ENCODE peak calls at places on chromosomes 3 and 15, in eight cellular contexts. One of them, this sample, is unnamed.

GRCh38 chr3:174408310-174408709 is 450.8 kb upstream of the NAALADL2 start:
- DNase-seq in cardiac muscle cell: peak
- DNase-seq in IMR-90: peak
- DNase-seq in natural killer cell: no peak
- DNase-seq in psoas muscle: peak
- DNase-seq in mammary epithelial cell: no peak
- DNase-seq in WTC11: no peak
- DNase-seq in mesothelial cell of epicardium: no peak
- DNase-seq in this sample: no peak

GRCh38 chr3:155386817-155387403 is 93.4 kb upstream of the STRIT1 start:
- DNase-seq in cardiac muscle cell: no peak
- DNase-seq in IMR-90: no peak
- DNase-seq in natural killer cell: no peak
- DNase-seq in psoas muscle: no peak
- DNase-seq in mammary epithelial cell: no peak
- DNase-seq in WTC11: no peak
- DNase-seq in mesothelial cell of epicardium: no peak
- DNase-seq in this sample: no peak

GRCh38 chr15:68106656-68107055 is 52.5 kb downstream of the PIAS1 start:
- DNase-seq in cardiac muscle cell: peak
- DNase-seq in IMR-90: peak
- DNase-seq in natural killer cell: no peak
- DNase-seq in psoas muscle: no peak
- DNase-seq in mammary epithelial cell: no peak
- DNase-seq in WTC11: no peak
- DNase-seq in mesothelial cell of epicardium: no peak
- DNase-seq in this sample: no peak

GRCh38 chr3:187900961-187901755 is 155.9 kb upstream of the BCL6 start:
- DNase-seq in cardiac muscle cell: no peak
- DNase-seq in IMR-90: no peak
- DNase-seq in natural killer cell: no peak
- DNase-seq in psoas muscle: no peak
- DNase-seq in mammary epithelial cell: no peak
- DNase-seq in WTC11: no peak
- DNase-seq in mesothelial cell of epicardium: no peak
- DNase-seq in this sample: no peak

GRCh38 chr3:10600159-10601125 is 95.1 kb upstream of the ATP2B2 start:
- DNase-seq in cardiac muscle cell: no peak
- DNase-seq in IMR-90: no peak
- DNase-seq in natural killer cell: no peak
- DNase-seq in psoas muscle: no peak
- DNase-seq in mammary epithelial cell: peak
- DNase-seq in WTC11: no peak
- DNase-seq in mesothelial cell of epicardium: no peak
- DNase-seq in this sample: no peak

GRCh38 chr3:159488657-159489056 is 500.0 kb upstream of the IL12A start:
- DNase-seq in cardiac muscle cell: no peak
- DNase-seq in IMR-90: no peak
- DNase-seq in natural killer cell: no peak
- DNase-seq in psoas muscle: no peak
- DNase-seq in mammary epithelial cell: no peak
- DNase-seq in WTC11: no peak
- DNase-seq in mesothelial cell of epicardium: no peak
- DNase-seq in this sample: no peak

GRCh38 chr15:88637841-88638625 is 783 bp upstream of the ISG20 start:
- DNase-seq in cardiac muscle cell: no peak
- DNase-seq in IMR-90: no peak
- DNase-seq in natural killer cell: no peak
- DNase-seq in psoas muscle: no peak
- DNase-seq in mammary epithelial cell: no peak
- DNase-seq in WTC11: no peak
- DNase-seq in mesothelial cell of epicardium: no peak
- DNase-seq in this sample: no peak

GRCh38 chr3:32110233-32110760 is 3.9 kb downstream of the GPD1L start:
- DNase-seq in cardiac muscle cell: no peak
- DNase-seq in IMR-90: no peak
- DNase-seq in natural killer cell: no peak
- DNase-seq in psoas muscle: no peak
- DNase-seq in mammary epithelial cell: no peak
- DNase-seq in WTC11: no peak
- DNase-seq in mesothelial cell of epicardium: no peak
- DNase-seq in this sample: no peak

GRCh38 chr3:15794842-15795562 is 2.8 kb downstream of the ANKRD28 start:
- DNase-seq in cardiac muscle cell: peak
- DNase-seq in IMR-90: no peak
- DNase-seq in natural killer cell: no peak
- DNase-seq in psoas muscle: no peak
- DNase-seq in mammary epithelial cell: no peak
- DNase-seq in WTC11: no peak
- DNase-seq in mesothelial cell of epicardium: no peak
- DNase-seq in this sample: no peak

GRCh38 chr3:62370112-62371031 is 3.0 kb downstream of the FEZF2 start:
- DNase-seq in cardiac muscle cell: no peak
- DNase-seq in IMR-90: no peak
- DNase-seq in natural killer cell: no peak
- DNase-seq in psoas muscle: no peak
- DNase-seq in mammary epithelial cell: no peak
- DNase-seq in WTC11: peak
- DNase-seq in mesothelial cell of epicardium: no peak
- DNase-seq in this sample: no peak

GRCh38 chr15:46329876-46330275 is 695.0 kb downstream of the SQOR start:
- DNase-seq in cardiac muscle cell: no peak
- DNase-seq in IMR-90: no peak
- DNase-seq in natural killer cell: no peak
- DNase-seq in psoas muscle: no peak
- DNase-seq in mammary epithelial cell: no peak
- DNase-seq in WTC11: no peak
- DNase-seq in mesothelial cell of epicardium: no peak
- DNase-seq in this sample: no peak

GRCh38 chr3:42707620-42708355 is 5.2 kb upstream of the HHATL start:
- DNase-seq in cardiac muscle cell: no peak
- DNase-seq in IMR-90: no peak
- DNase-seq in natural killer cell: no peak
- DNase-seq in psoas muscle: no peak
- DNase-seq in mammary epithelial cell: no peak
- DNase-seq in WTC11: no peak
- DNase-seq in mesothelial cell of epicardium: no peak
- DNase-seq in this sample: no peak

GRCh38 chr15:68298882-68299381 is 21.4 kb downstream of the FEM1B start:
- DNase-seq in cardiac muscle cell: no peak
- DNase-seq in IMR-90: no peak
- DNase-seq in natural killer cell: no peak
- DNase-seq in psoas muscle: no peak
- DNase-seq in mammary epithelial cell: no peak
- DNase-seq in WTC11: no peak
- DNase-seq in mesothelial cell of epicardium: no peak
- DNase-seq in this sample: no peak

GRCh38 chr15:51401872-51402517 is 60.5 kb downstream of the GLDN start:
- DNase-seq in cardiac muscle cell: peak
- DNase-seq in IMR-90: peak
- DNase-seq in natural killer cell: no peak
- DNase-seq in psoas muscle: no peak
- DNase-seq in mammary epithelial cell: no peak
- DNase-seq in WTC11: peak
- DNase-seq in mesothelial cell of epicardium: peak
- DNase-seq in this sample: peak

GRCh38 chr3:61574854-61575253 is 13.5 kb downstream of the PTPRG start:
- DNase-seq in cardiac muscle cell: peak
- DNase-seq in IMR-90: peak
- DNase-seq in natural killer cell: no peak
- DNase-seq in psoas muscle: no peak
- DNase-seq in mammary epithelial cell: peak
- DNase-seq in WTC11: no peak
- DNase-seq in mesothelial cell of epicardium: no peak
- DNase-seq in this sample: no peak

GRCh38 chr15:47885921-47886320 is 168.6 kb downstream of the SEMA6D start:
- DNase-seq in cardiac muscle cell: peak
- DNase-seq in IMR-90: peak
- DNase-seq in natural killer cell: no peak
- DNase-seq in psoas muscle: no peak
- DNase-seq in mammary epithelial cell: peak
- DNase-seq in WTC11: no peak
- DNase-seq in mesothelial cell of epicardium: no peak
- DNase-seq in this sample: no peak

GRCh38 chr3:115523467-115523866 is 99.8 kb upstream of the GAP43 start:
- DNase-seq in cardiac muscle cell: no peak
- DNase-seq in IMR-90: no peak
- DNase-seq in natural killer cell: no peak
- DNase-seq in psoas muscle: no peak
- DNase-seq in mammary epithelial cell: no peak
- DNase-seq in WTC11: no peak
- DNase-seq in mesothelial cell of epicardium: no peak
- DNase-seq in this sample: no peak

GRCh38 chr3:89059201-89059600 is 48.2 kb upstream of the EPHA3 start:
- DNase-seq in cardiac muscle cell: peak
- DNase-seq in IMR-90: no peak
- DNase-seq in natural killer cell: no peak
- DNase-seq in psoas muscle: no peak
- DNase-seq in mammary epithelial cell: peak
- DNase-seq in WTC11: no peak
- DNase-seq in mesothelial cell of epicardium: no peak
- DNase-seq in this sample: no peak

GRCh38 chr3:43503067-43503728 is 118.6 kb downstream of the ANO10 start:
- DNase-seq in cardiac muscle cell: peak
- DNase-seq in IMR-90: peak
- DNase-seq in natural killer cell: no peak
- DNase-seq in psoas muscle: no peak
- DNase-seq in mammary epithelial cell: no peak
- DNase-seq in WTC11: no peak
- DNase-seq in mesothelial cell of epicardium: no peak
- DNase-seq in this sample: no peak

GRCh38 chr15:100249096-100249815 is 92.5 kb downstream of the ADAMTS17 start:
- DNase-seq in cardiac muscle cell: no peak
- DNase-seq in IMR-90: no peak
- DNase-seq in natural killer cell: no peak
- DNase-seq in psoas muscle: no peak
- DNase-seq in mammary epithelial cell: no peak
- DNase-seq in WTC11: no peak
- DNase-seq in mesothelial cell of epicardium: peak
- DNase-seq in this sample: no peak

GRCh38 chr15:40921949-40922607 is 7.1 kb upstream of the DLL4 start:
- DNase-seq in cardiac muscle cell: no peak
- DNase-seq in IMR-90: no peak
- DNase-seq in natural killer cell: no peak
- DNase-seq in psoas muscle: no peak
- DNase-seq in mammary epithelial cell: no peak
- DNase-seq in WTC11: no peak
- DNase-seq in mesothelial cell of epicardium: no peak
- DNase-seq in this sample: no peak

GRCh38 chr3:46848271-46849097 is 14.8 kb downstream of the MYL3 start:
- DNase-seq in cardiac muscle cell: peak
- DNase-seq in IMR-90: peak
- DNase-seq in natural killer cell: peak
- DNase-seq in psoas muscle: peak
- DNase-seq in mammary epithelial cell: no peak
- DNase-seq in WTC11: peak
- DNase-seq in mesothelial cell of epicardium: peak
- DNase-seq in this sample: no peak

DNA sequence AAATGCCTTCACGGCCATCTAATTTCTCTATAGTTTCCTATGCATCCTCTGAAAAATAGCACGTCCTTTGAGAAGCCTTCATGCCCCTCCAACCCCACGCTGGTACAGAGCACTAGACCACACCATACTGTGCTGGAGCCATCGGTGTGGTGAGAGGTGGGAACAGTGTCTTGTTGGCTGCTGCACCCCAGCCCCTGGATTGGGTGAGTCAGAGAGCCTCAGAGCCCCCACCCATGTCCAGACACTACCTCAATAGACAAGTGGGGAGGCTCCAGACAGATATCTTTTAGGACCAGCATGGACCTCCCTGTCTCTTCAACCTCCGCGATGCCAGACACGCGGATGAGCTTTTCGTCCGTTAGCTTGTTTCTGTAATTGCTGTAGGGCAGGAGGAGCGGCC is 12.1 kb upstream of the TGM5 start:
- DNase-seq in cardiac muscle cell: no peak
- DNase-seq in IMR-90: no peak
- DNase-seq in natural killer cell: no peak
- DNase-seq in psoas muscle: no peak
- DNase-seq in mammary epithelial cell: no peak
- DNase-seq in WTC11: no peak
- DNase-seq in mesothelial cell of epicardium: no peak
- DNase-seq in this sample: no peak
- TF ChIP-seq CTCF in cardiac muscle cell: no peak
- TF ChIP-seq CTCF in IMR-90: no peak
- TF ChIP-seq CTCF in natural killer cell: no peak
- TF ChIP-seq CTCF in psoas muscle: no peak
- TF ChIP-seq CTCF in mammary epithelial cell: no peak
- TF ChIP-seq CTCF in WTC11: no peak
- TF ChIP-seq CTCF in mesothelial cell of epicardium: no peak
- TF ChIP-seq CTCF in this sample: no peak

GRCh38 chr3:77079988-77080585 is 40.2 kb downstream of the ROBO2 start:
- DNase-seq in cardiac muscle cell: no peak
- DNase-seq in IMR-90: no peak
- DNase-seq in natural killer cell: no peak
- DNase-seq in psoas muscle: no peak
- DNase-seq in mammary epithelial cell: no peak
- DNase-seq in WTC11: no peak
- DNase-seq in mesothelial cell of epicardium: no peak
- DNase-seq in this sample: no peak
- TF ChIP-seq CTCF in cardiac muscle cell: no peak
- TF ChIP-seq CTCF in IMR-90: no peak
- TF ChIP-seq CTCF in natural killer cell: no peak
- TF ChIP-seq CTCF in psoas muscle: no peak
- TF ChIP-seq CTCF in mammary epithelial cell: no peak
- TF ChIP-seq CTCF in WTC11: no peak
- TF ChIP-seq CTCF in mesothelial cell of epicardium: no peak
- TF ChIP-seq CTCF in this sample: no peak

GRCh38 chr3:156743859-156744258 is 69.5 kb downstream of the TIPARP start:
- DNase-seq in cardiac muscle cell: no peak
- DNase-seq in IMR-90: no peak
- DNase-seq in natural killer cell: no peak
- DNase-seq in psoas muscle: no peak
- DNase-seq in mammary epithelial cell: no peak
- DNase-seq in WTC11: peak
- DNase-seq in mesothelial cell of epicardium: no peak
- DNase-seq in this sample: no peak
- TF ChIP-seq CTCF in cardiac muscle cell: no peak
- TF ChIP-seq CTCF in IMR-90: no peak
- TF ChIP-seq CTCF in natural killer cell: no peak
- TF ChIP-seq CTCF in psoas muscle: no peak
- TF ChIP-seq CTCF in mammary epithelial cell: no peak
- TF ChIP-seq CTCF in WTC11: no peak
- TF ChIP-seq CTCF in mesothelial cell of epicardium: no peak
- TF ChIP-seq CTCF in this sample: no peak

GRCh38 chr3:94252316-94252715 is 189.5 kb downstream of the NSUN3 start:
- DNase-seq in cardiac muscle cell: no peak
- DNase-seq in IMR-90: no peak
- DNase-seq in natural killer cell: no peak
- DNase-seq in psoas muscle: no peak
- DNase-seq in mammary epithelial cell: no peak
- DNase-seq in WTC11: no peak
- DNase-seq in mesothelial cell of epicardium: no peak
- DNase-seq in this sample: no peak

GRCh38 chr3:94258851-94259250 is 196.0 kb downstream of the NSUN3 start:
- DNase-seq in cardiac muscle cell: no peak
- DNase-seq in IMR-90: no peak
- DNase-seq in natural killer cell: no peak
- DNase-seq in psoas muscle: no peak
- DNase-seq in mammary epithelial cell: peak
- DNase-seq in WTC11: no peak
- DNase-seq in mesothelial cell of epicardium: no peak
- DNase-seq in this sample: no peak

GRCh38 chr3:94259291-94259690 is 196.4 kb downstream of the NSUN3 start:
- DNase-seq in cardiac muscle cell: no peak
- DNase-seq in IMR-90: no peak
- DNase-seq in natural killer cell: no peak
- DNase-seq in psoas muscle: no peak
- DNase-seq in mammary epithelial cell: no peak
- DNase-seq in WTC11: no peak
- DNase-seq in mesothelial cell of epicardium: no peak
- DNase-seq in this sample: no peak

GRCh38 chr3:94256888-94257813 is 194.3 kb downstream of the NSUN3 start:
- DNase-seq in cardiac muscle cell: no peak
- DNase-seq in IMR-90: no peak
- DNase-seq in natural killer cell: no peak
- DNase-seq in psoas muscle: no peak
- DNase-seq in mammary epithelial cell: no peak
- DNase-seq in WTC11: no peak
- DNase-seq in mesothelial cell of epicardium: no peak
- DNase-seq in this sample: no peak
- TF ChIP-seq CTCF in cardiac muscle cell: no peak
- TF ChIP-seq CTCF in IMR-90: no peak
- TF ChIP-seq CTCF in natural killer cell: no peak
- TF ChIP-seq CTCF in psoas muscle: no peak
- TF ChIP-seq CTCF in mammary epithelial cell: no peak
- TF ChIP-seq CTCF in WTC11: no peak
- TF ChIP-seq CTCF in mesothelial cell of epicardium: no peak
- TF ChIP-seq CTCF in this sample: no peak